ENCODE peak calls at places on chromosomes 7 and 10, in four cellular contexts. W is brain microvascular endothelial cell, Y is neural progenitor cell, T is ovary. K is an unnamed sample.

GRCh38 chr10:89553064-89553734 is 17.8 kb upstream of the SLC16A12 start:
- DNase-seq in W (peak), Y (no peak), T (no peak), K (no peak)

GRCh38 chr10:104333037-104333727 is 5.1 kb downstream of the ITPRIP start:
- DNase-seq in Y (no peak), W (no peak), T (peak), K (no peak)

GRCh38 chr10:130560079-130560478 is 423.9 kb downstream of the GLRX3 start:
- DNase-seq in T (no peak), W (no peak), Y (no peak), K (no peak)

GRCh38 chr7:96238474-96238873 is 83.4 kb downstream of the SLC25A13 start:
- DNase-seq in T (no peak), W (no peak), Y (no peak), K (no peak)

GRCh38 chr7:28442540-28443420 is 30.5 kb downstream of the CREB5 start:
- DNase-seq in W (no peak), T (no peak), Y (no peak), K (no peak)

GRCh38 chr7:141585592-141586510 is 34.6 kb downstream of the AGK start:
- DNase-seq in T (no peak), W (peak), Y (no peak), K (no peak)

GRCh38 chr10:94293344-94293743 is 69.4 kb downstream of the NOC3L start:
- DNase-seq in Y (no peak), T (no peak), W (no peak), K (no peak)

GRCh38 chr10:4883079-4883739 is 57.2 kb downstream of the AKR1E2 start:
- DNase-seq in W (no peak), Y (no peak), T (peak), K (no peak)

GRCh38 chr7:93894966-93895650 is 4.6 kb upstream of the TFPI2 start:
- DNase-seq in T (no peak), W (no peak), Y (no peak), K (no peak)

GRCh38 chr10:69653561-69653960 is 23.5 kb downstream of the FAM241B start:
- DNase-seq in Y (no peak), T (no peak), W (no peak), K (no peak)

GRCh38 chr7:98879198-98879988 is 1.1 kb downstream of the TRRAP start:
- DNase-seq in W (no peak), T (peak), Y (peak), K (no peak)

GRCh38 chr7:47183896-47184629 is 397.8 kb downstream of the TNS3 start:
- DNase-seq in Y (no peak), T (no peak), W (no peak), K (peak)

GRCh38 chr7:100044719-100045118 is 4.9 kb upstream of the ZSCAN21 start:
- DNase-seq in T (no peak), Y (no peak), W (no peak), K (no peak)

GRCh38 chr7:107813524-107813923 is 10.5 kb upstream of the SLC26A3 start:
- DNase-seq in W (no peak), T (no peak), Y (no peak), K (no peak)

GRCh38 chr10:14623931-14624330 is 150.8 kb downstream of the FAM107B start:
- DNase-seq in T (no peak), Y (no peak), W (no peak), K (no peak)

DNA sequence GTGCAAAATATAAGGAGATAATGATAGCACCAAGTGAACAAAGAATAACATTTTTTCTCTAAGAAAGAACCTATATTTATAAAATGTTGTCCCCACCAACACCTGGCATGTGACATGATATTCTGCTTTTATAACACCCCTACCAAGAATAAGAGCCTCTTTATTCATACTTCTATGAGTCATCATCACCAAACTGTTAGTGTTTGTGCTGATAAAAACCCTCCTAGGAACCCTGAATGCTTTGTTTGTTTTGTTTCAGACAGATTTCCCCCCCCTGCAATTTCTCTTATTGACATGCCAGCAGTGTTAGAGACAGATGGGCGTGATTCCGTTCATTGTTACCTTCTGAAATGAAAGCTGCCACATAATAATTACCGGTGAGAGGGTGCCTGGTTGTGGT is 651.2 kb downstream of the SORCS1 start:
- DNase-seq in Y (no peak), W (no peak), T (no peak), K (no peak)
- H3K4me3 ChIP-seq in Y (no peak), W (no peak), T (no peak), K (no peak)

GRCh38 chr10:7409045-7409731 is 1.6 kb downstream of the SFMBT2 start:
- DNase-seq in Y (peak), W (no peak), T (peak), K (peak)
- TF ChIP-seq CTCF in Y (no peak), W (peak), T (no peak), K (no peak)

GRCh38 chr7:129865932-129866214 is 86.9 kb downstream of the UBE2H start:
- DNase-seq in W (no peak), T (no peak), Y (no peak), K (no peak)

GRCh38 chr7:129864042-129864441 is 88.7 kb downstream of the UBE2H start:
- DNase-seq in T (peak), Y (no peak), W (no peak), K (no peak)

GRCh38 chr7:129865093-129865931 is 87.4 kb downstream of the UBE2H start:
- DNase-seq in T (no peak), W (no peak), Y (no peak), K (no peak)

GRCh38 chr7:129859188-129859587 is 93.6 kb downstream of the UBE2H start:
- DNase-seq in W (peak), T (no peak), Y (no peak), K (no peak)

GRCh38 chr7:129862672-129863071 is 90.1 kb downstream of the UBE2H start:
- DNase-seq in W (no peak), Y (peak), T (no peak), K (no peak)
- H3K27ac ChIP-seq in W (no peak), Y (no peak), T (no peak), K (no peak)

DNA sequence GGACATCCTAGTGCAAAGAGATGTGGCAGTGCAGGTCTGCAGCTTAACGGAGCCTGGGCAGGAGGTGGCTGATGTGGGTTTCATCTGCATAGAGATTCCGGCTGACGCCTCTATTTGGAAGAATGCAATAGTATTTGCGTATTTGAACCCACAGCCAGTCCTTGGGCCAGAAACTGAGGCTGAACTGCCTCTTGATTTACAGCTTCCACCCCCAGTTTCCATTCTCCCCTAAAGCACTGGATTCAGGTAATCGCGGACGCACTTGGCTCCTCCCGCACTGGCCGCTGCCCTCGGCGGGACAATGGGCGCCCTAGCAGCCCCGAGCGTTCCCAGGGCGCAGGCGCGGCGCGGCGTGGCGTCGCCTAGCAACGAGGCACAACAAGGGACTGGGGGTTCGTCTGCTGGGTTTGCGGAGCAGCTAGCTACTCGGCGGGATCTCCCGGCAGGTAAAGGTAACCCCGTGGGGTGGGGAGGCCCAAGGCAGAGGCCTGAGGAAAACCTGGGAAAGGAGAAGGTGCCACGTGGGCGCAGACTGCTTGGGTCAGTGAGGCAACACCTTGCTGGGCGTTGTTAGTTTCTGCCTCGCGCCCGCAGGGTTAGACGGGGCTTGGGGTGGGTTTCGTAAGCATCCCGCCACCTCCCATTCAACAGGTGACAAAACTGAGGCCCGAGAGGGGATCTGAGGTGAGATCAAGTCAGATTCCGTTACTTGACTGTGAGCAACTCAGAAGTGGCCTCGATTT is at the start of gene ARMC3:
- DNase-seq in W (peak), T (no peak), Y (peak), K (peak)
- H3K4me3 ChIP-seq in W (peak), T (no peak), Y (peak), K (peak)

DNA sequence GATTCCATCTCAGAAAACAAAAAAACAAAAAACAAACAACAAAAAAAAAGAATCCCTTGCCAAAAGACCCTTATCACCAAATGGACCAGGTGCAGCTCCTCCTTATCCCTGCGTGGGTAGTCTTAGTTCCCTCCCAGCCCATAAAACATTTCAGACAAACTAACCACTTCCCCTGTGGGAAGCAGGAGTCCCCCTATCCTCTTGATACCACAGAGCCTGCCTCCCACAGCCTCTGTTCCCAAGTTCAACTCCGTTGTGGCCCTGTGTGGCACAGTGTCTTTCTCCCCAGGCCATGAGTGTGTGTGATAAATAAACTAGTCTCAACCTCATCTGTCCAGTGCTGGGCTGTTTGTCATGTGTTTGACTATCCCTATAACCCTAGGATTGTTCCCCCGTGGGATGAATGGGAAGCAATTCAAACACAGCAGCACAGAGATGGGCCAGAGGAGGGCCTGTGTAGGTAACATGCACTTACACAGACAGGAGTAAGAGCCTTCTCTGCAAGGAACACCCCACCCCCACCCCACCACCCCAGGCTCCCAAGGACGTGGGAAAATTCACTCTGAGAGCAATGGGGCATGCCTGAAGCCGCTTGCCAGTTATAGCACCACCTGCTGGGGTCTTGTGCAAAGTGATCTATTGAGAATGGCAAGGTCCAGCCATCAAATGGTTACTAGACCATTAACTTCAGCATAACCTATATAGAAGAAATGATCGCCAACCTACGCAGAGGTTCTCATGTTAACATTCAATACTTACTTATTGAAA is 147.1 kb upstream of the GHITM start:
- DNase-seq in Y (peak), T (no peak), W (no peak), K (no peak)
- TF ChIP-seq CTCF in Y (peak), T (no peak), W (peak), K (no peak)

K was measured in dorsolateral prefrontal cortex.